ENCODE peak calls at places on chromosomes 4 and X, in four cellular contexts. One of them, this sample, is unnamed.

GRCh38 chr4:36392916-36393315 is 111.5 kb downstream of the DTHD1 start:
- DNase-seq in GM12878: no peak
- DNase-seq in K562: no peak
- DNase-seq in IMR-90: no peak
- DNase-seq in this sample: no peak

GRCh38 chrX:55839480-55839879 is 121.9 kb downstream of the RRAGB start:
- DNase-seq in GM12878: no peak
- DNase-seq in IMR-90: no peak
- DNase-seq in K562: no peak
- DNase-seq in this sample: no peak

GRCh38 chr4:186725422-186726149 is 1.9 kb upstream of the FAT1 start:
- DNase-seq in GM12878: no peak
- DNase-seq in IMR-90: peak; percentile 88
- DNase-seq in K562: peak; percentile 79
- DNase-seq in this sample: peak; percentile 43

GRCh38 chrX:1386338-1387127 is 5.4 kb downstream of the SLC25A6 start:
- DNase-seq in K562: no peak
- DNase-seq in IMR-90: no peak
- DNase-seq in GM12878: no peak
- DNase-seq in this sample: no peak

GRCh38 chrX:45758738-45759397 is 558.2 kb upstream of the DIPK2B start:
- DNase-seq in K562: no peak
- DNase-seq in GM12878: peak; percentile 64
- DNase-seq in IMR-90: peak; percentile 49
- DNase-seq in this sample: no peak

GRCh38 chrX:77505227-77505626 is 58.0 kb downstream of the FGF16 start:
- DNase-seq in IMR-90: peak; percentile 69
- DNase-seq in GM12878: no peak
- DNase-seq in K562: no peak
- DNase-seq in this sample: peak; percentile 61

GRCh38 chr4:100372432-100372831 is 145.4 kb downstream of the EMCN start:
- DNase-seq in IMR-90: no peak
- DNase-seq in K562: no peak
- DNase-seq in GM12878: no peak
- DNase-seq in this sample: no peak

GRCh38 chrX:46179748-46180147 is 365.5 kb downstream of the ZNF674 start:
- DNase-seq in K562: no peak
- DNase-seq in GM12878: no peak
- DNase-seq in IMR-90: no peak
- DNase-seq in this sample: no peak

GRCh38 chr4:66558651-66559050 is 888.4 kb upstream of the EPHA5 start:
- DNase-seq in K562: no peak
- DNase-seq in IMR-90: no peak
- DNase-seq in GM12878: no peak
- DNase-seq in this sample: no peak

GRCh38 chr4:105352826-105353225 is 121.0 kb downstream of the PPA2 start:
- DNase-seq in K562: peak; percentile 44
- DNase-seq in IMR-90: peak; percentile 56
- DNase-seq in GM12878: peak; percentile 11
- DNase-seq in this sample: no peak

GRCh38 chr4:5760246-5760645 is 49.2 kb downstream of the EVC start:
- DNase-seq in GM12878: no peak
- DNase-seq in IMR-90: no peak
- DNase-seq in K562: no peak
- DNase-seq in this sample: no peak

GRCh38 chr4:57191523-57192034 is 81.4 kb upstream of the IGFBP7 start:
- DNase-seq in GM12878: no peak
- DNase-seq in IMR-90: no peak
- DNase-seq in K562: no peak
- DNase-seq in this sample: peak; percentile 37

GRCh38 chr4:96354036-96354712 is 514.3 kb downstream of the PDHA2 start:
- DNase-seq in K562: no peak
- DNase-seq in GM12878: no peak
- DNase-seq in IMR-90: no peak
- DNase-seq in this sample: peak; percentile 53

GRCh38 chrX:118878977-118879376 is 55.4 kb downstream of the ZCCHC12 start:
- DNase-seq in GM12878: no peak
- DNase-seq in K562: no peak
- DNase-seq in IMR-90: no peak
- DNase-seq in this sample: no peak

GRCh38 chr4:147739239-147739823 is 7.4 kb downstream of the ARHGAP10 start:
- DNase-seq in GM12878: no peak
- DNase-seq in IMR-90: no peak
- DNase-seq in K562: no peak
- DNase-seq in this sample: no peak

GRCh38 chr4:173866289-173866688 is 336.3 kb upstream of the HAND2 start:
- DNase-seq in GM12878: no peak
- DNase-seq in K562: no peak
- DNase-seq in IMR-90: no peak
- DNase-seq in this sample: no peak

GRCh38 chr4:98796986-98797385 is 131.9 kb downstream of the EIF4E start:
- DNase-seq in K562: no peak
- DNase-seq in IMR-90: no peak
- DNase-seq in GM12878: no peak
- DNase-seq in this sample: no peak

GRCh38 chr4:10345381-10345784 is 111.8 kb downstream of the ZNF518B start:
- DNase-seq in GM12878: no peak
- DNase-seq in IMR-90: no peak
- DNase-seq in K562: peak; percentile 52
- DNase-seq in this sample: no peak

GRCh38 chr4:189804884-189805283 is 135.8 kb upstream of the FRG1 start:
- DNase-seq in IMR-90: no peak
- DNase-seq in K562: no peak
- DNase-seq in GM12878: no peak
- DNase-seq in this sample: no peak

GRCh38 chr4:16860506-16860905 is 37.9 kb downstream of the LDB2 start:
- DNase-seq in GM12878: no peak
- DNase-seq in IMR-90: peak; percentile 98
- DNase-seq in K562: no peak
- DNase-seq in this sample: peak; percentile 85

GRCh38 chr4:183721207-183722081 is 62.4 kb downstream of the TRAPPC11 start:
- DNase-seq in K562: no peak
- DNase-seq in GM12878: no peak
- DNase-seq in IMR-90: peak; percentile 41
- DNase-seq in this sample: peak; percentile 68

GRCh38 chr4:18593297-18594002 is 571.9 kb upstream of the LCORL start:
- DNase-seq in IMR-90: peak; percentile 74
- DNase-seq in K562: peak; percentile 66
- DNase-seq in GM12878: peak; percentile 7
- DNase-seq in this sample: peak; percentile 80

GRCh38 chr4:183241322-183241640 is 78.8 kb downstream of the CLDN22 start:
- DNase-seq in IMR-90: peak; percentile 93
- DNase-seq in K562: peak; percentile 64
- DNase-seq in GM12878: no peak
- DNase-seq in this sample: peak; percentile 66

GRCh38 chrX:110665636-110666035 is 130.0 kb downstream of the CHRDL1 start:
- DNase-seq in GM12878: no peak
- DNase-seq in K562: peak; percentile 26
- DNase-seq in IMR-90: peak; percentile 5
- DNase-seq in this sample: no peak

GRCh38 chrX:151004085-151004484 is 20.9 kb downstream of the HMGB3 start:
- DNase-seq in IMR-90: peak; percentile 2
- DNase-seq in K562: no peak
- DNase-seq in GM12878: no peak
- DNase-seq in this sample: no peak

GRCh38 chr4:80454561-80454960 is 119.0 kb downstream of the CFAP299 start:
- DNase-seq in IMR-90: no peak
- DNase-seq in K562: no peak
- DNase-seq in GM12878: no peak
- DNase-seq in this sample: no peak

GRCh38 chr4:86302242-86302641 is 57.6 kb downstream of the MAPK10 start:
- DNase-seq in IMR-90: peak; percentile 1
- DNase-seq in K562: no peak
- DNase-seq in GM12878: no peak
- DNase-seq in this sample: peak; percentile 85

GRCh38 chr4:170652571-170652970 is 562.8 kb upstream of the AADAT start:
- DNase-seq in GM12878: no peak
- DNase-seq in IMR-90: peak; percentile 0
- DNase-seq in K562: no peak
- DNase-seq in this sample: no peak

GRCh38 chrX:135421932-135422809 is at the start of gene SMIM10L2A:
- DNase-seq in IMR-90: no peak
- DNase-seq in K562: no peak
- DNase-seq in GM12878: no peak
- DNase-seq in this sample: no peak

GRCh38 chr4:182895791-182896292 is 21.3 kb downstream of the DCTD start:
- DNase-seq in GM12878: no peak
- DNase-seq in IMR-90: no peak
- DNase-seq in K562: no peak
- DNase-seq in this sample: no peak

GRCh38 chr4:82799006-82799881 is 648 bp upstream of the SCD5 start:
- DNase-seq in IMR-90: no peak
- DNase-seq in GM12878: no peak
- DNase-seq in K562: no peak
- DNase-seq in this sample: peak; percentile 42

GRCh38 chr4:82792912-82793649 is 5.5 kb downstream of the SCD5 start:
- DNase-seq in GM12878: no peak
- DNase-seq in IMR-90: peak; percentile 26
- DNase-seq in K562: no peak
- DNase-seq in this sample: no peak

GRCh38 chr4:82798168-82799005 is at the start of gene SCD5:
- DNase-seq in IMR-90: peak; percentile 82
- DNase-seq in GM12878: no peak
- DNase-seq in K562: peak; percentile 60
- DNase-seq in this sample: peak; percentile 76

GRCh38 chr4:82797591-82798081 is 960 bp downstream of the SCD5 start:
- DNase-seq in GM12878: no peak
- DNase-seq in IMR-90: peak; percentile 34
- DNase-seq in K562: no peak
- DNase-seq in this sample: peak; percentile 40

DNA sequence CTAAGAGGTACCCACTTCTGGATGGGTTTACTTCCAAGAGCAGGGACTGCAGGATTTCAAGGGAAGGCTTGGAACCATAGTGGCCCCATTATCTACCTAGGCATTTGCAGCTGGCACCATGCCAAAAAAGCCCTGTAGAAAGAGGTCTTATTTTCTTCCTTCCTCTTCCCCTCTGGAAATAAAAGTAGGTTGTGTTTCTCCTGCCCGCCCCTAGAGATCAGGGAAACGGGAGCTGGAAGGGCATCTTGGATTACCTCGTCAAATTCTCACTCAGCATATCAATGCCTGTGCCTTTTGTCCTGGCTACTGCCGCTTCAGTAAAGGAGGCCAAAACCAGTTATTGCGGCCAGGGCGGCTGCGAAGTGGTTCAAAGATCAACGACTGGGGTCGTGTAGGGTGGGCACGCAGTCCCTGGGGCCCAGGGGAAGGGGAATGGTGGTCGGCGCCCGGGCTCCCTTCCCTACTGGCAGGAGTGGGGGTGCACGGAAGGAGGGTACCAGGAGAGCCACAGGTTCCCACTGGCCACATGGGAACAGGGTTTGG is 1.5 kb downstream of the SCD5 start:
- DNase-seq in K562: no peak
- DNase-seq in IMR-90: no peak
- DNase-seq in GM12878: no peak
- DNase-seq in this sample: peak; percentile 44
- TF ChIP-seq FOS in K562: no peak
- TF ChIP-seq FOS in IMR-90: no peak
- TF ChIP-seq FOS in GM12878: no peak
- TF ChIP-seq FOS in this sample: no peak

GRCh38 chr4:74588350-74588749 is 143.4 kb downstream of the AREG start:
- DNase-seq in GM12878: no peak
- DNase-seq in K562: no peak
- DNase-seq in IMR-90: no peak
- DNase-seq in this sample: no peak

GRCh38 chr4:74590476-74590875 is 145.5 kb downstream of the AREG start:
- DNase-seq in K562: no peak
- DNase-seq in IMR-90: no peak
- DNase-seq in GM12878: no peak
- DNase-seq in this sample: no peak
- TF ChIP-seq FOS in K562: no peak
- TF ChIP-seq FOS in IMR-90: no peak
- TF ChIP-seq FOS in GM12878: no peak
- TF ChIP-seq FOS in this sample: no peak

DNA sequence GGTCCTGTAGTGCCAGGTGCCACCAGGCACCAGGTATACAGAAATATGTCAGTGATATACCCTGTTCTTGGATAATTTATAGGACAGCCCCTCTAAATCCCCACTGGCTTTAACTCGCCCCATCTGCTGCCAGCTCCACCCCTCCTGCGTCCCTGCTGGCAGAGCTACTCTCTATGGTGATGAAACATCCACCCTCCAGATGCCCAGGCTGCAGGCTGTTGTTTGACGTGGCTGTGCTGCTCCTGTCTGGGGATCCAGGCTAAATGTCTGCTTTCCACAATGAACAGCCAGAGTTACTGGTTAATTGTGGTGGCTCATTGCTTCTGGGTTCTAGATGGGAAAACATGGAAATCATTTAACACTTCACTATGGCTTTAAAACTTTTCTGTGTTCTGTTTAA is 12.9 kb downstream of the NHSL2 start:
- DNase-seq in GM12878: no peak
- DNase-seq in K562: no peak
- DNase-seq in IMR-90: no peak
- DNase-seq in this sample: no peak
- TF ChIP-seq FOS in GM12878: no peak
- TF ChIP-seq FOS in K562: no peak
- TF ChIP-seq FOS in IMR-90: no peak
- TF ChIP-seq FOS in this sample: no peak

GRCh38 chr4:151432654-151433053 is 23.7 kb downstream of the FHIP1A start:
- DNase-seq in IMR-90: no peak
- DNase-seq in K562: no peak
- DNase-seq in GM12878: no peak
- DNase-seq in this sample: no peak

GRCh38 chr4:151436093-151436518 is 27.1 kb downstream of the FHIP1A start:
- DNase-seq in K562: no peak
- DNase-seq in IMR-90: peak; percentile 40
- DNase-seq in GM12878: no peak
- DNase-seq in this sample: no peak

GRCh38 chr4:151431728-151432127 is 22.8 kb downstream of the FHIP1A start:
- DNase-seq in K562: no peak
- DNase-seq in IMR-90: no peak
- DNase-seq in GM12878: no peak
- DNase-seq in this sample: no peak

GRCh38 chr4:151437505-151437904 is 28.5 kb downstream of the FHIP1A start:
- DNase-seq in GM12878: no peak
- DNase-seq in IMR-90: no peak
- DNase-seq in K562: no peak
- DNase-seq in this sample: no peak

DNA sequence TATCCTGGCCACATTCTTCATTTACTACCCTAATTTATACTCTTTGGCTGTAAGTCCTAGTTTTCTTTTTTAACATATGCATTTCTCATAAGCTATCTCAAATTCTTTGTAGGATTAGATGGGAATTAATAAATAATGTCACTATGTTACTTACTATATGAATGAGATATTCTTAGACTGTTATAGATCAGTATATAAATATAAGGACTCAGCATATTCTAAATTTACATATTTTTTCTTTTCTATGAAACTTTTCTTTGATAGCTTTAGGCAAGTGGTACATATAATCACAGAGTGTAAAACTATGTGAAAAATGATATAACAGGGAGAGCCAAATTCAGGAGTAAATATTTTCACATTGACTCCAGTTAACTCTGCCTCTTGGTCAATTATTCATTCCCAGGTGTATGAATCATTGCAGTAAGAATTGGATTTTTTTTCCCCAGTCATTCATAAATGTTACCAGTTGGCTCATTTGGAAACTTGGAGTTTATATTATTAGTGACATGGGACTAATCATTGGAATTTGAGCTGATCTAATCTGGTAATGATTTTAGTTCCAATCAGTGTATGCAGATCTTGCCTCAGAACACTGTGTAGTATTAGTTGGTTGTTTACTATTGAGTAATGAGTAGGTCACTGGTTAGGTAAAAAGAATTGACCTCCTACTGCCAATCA is 25.3 kb downstream of the FHIP1A start:
- DNase-seq in K562: no peak
- DNase-seq in IMR-90: peak; percentile 19
- DNase-seq in GM12878: no peak
- DNase-seq in this sample: no peak
- TF ChIP-seq FOS in K562: no peak
- TF ChIP-seq FOS in IMR-90: no peak
- TF ChIP-seq FOS in GM12878: no peak
- TF ChIP-seq FOS in this sample: no peak

This sample was measured in endothelial cell of umbilical vein.